ENCODE peak calls at places on chromosomes 11 and 22, in seven cellular contexts. Y is mesendoderm; C is effector memory CD4-positive, alpha-beta T cell; H is NCI-H1092 treated with DMSO at 0.1 percent for 48 hours; K is Right ventricle myocardium superior; Z is ELR; Q is cardiac muscle cell. F is an unnamed sample.
A peak's percentile ranks its signal among the peaks of the same experiment; 100 is the strongest.

GRCh38 chr11:8605956-8606355 is 11.9 kb upstream of the STK33 start:
- DNase-seq in C (no peak), Z (no peak), K (no peak), Q (no peak), Y (no peak), H (no peak), F (no peak)

GRCh38 chr11:118746988-118747585 is 43.9 kb downstream of the DDX6 start:
- DNase-seq in Q (peak; percentile 32), K (no peak), Y (no peak), C (no peak), H (no peak), Z (no peak), F (no peak)

GRCh38 chr11:92941676-92942571 is 27.5 kb upstream of the MTNR1B start:
- DNase-seq in Z (peak; percentile 46), K (no peak), C (no peak), Q (peak; percentile 59), Y (peak; percentile 47), H (peak; percentile 20), F (peak; percentile 17)

GRCh38 chr11:64916848-64917662 is at the start of gene ATG2A:
- DNase-seq in Q (peak; percentile 100), Z (peak; percentile 100), H (peak; percentile 100), K (peak; percentile 100), Y (peak; percentile 100), C (peak; percentile 98), F (peak; percentile 98)

GRCh38 chr11:44339530-44339883 is 29.6 kb upstream of the ALX4 start:
- DNase-seq in Q (no peak), C (no peak), Z (no peak), K (no peak), H (no peak), Y (no peak), F (no peak)

GRCh38 chr11:2793781-2794418 is 91.7 kb downstream of the CDKN1C start:
- DNase-seq in H (no peak), C (no peak), Y (no peak), Z (no peak), K (peak; percentile 8), Q (no peak), F (no peak)

GRCh38 chr22:24414984-24415945 is 12.1 kb upstream of the ADORA2A start:
- DNase-seq in K (no peak), Y (no peak), Z (no peak), Q (no peak), C (no peak), H (no peak), F (no peak)

GRCh38 chr22:40030757-40031092 is 36.0 kb downstream of the FAM83F start:
- DNase-seq in Y (peak; percentile 50), K (no peak), C (no peak), H (no peak), Q (no peak), Z (no peak), F (no peak)

GRCh38 chr11:117248341-117248740 is 15.9 kb downstream of the RNF214 start:
- DNase-seq in H (no peak), Q (no peak), K (no peak), C (no peak), Z (no peak), Y (no peak), F (no peak)

GRCh38 chr22:46280999-46281623 is 13.3 kb downstream of the TTC38 start:
- DNase-seq in K (no peak), Q (no peak), H (no peak), Y (no peak), C (no peak), Z (no peak), F (no peak)

F was measured in H54.